ENCODE peak calls at places on chromosomes 7 and 10, in seven cellular contexts. N, Y, I, J, V, B and E are unnamed samples.

GRCh38 chr10:24952701-24953349 is 419 bp upstream of the PRTFDC1 start:
- DNase-seq in J (no peak), Y (peak), V (no peak), N (no peak), B (peak), I (no peak), E (peak)

GRCh38 chr10:122154733-122155366 is 116.2 kb upstream of the BTBD16 start:
- DNase-seq in I (no peak), Y (no peak), B (peak), N (peak), V (no peak), J (peak), E (peak)

GRCh38 chr10:88428442-88428841 is 154.7 kb downstream of the RNLS start:
- DNase-seq in V (no peak), B (peak), I (peak), Y (no peak), J (no peak), N (no peak), E (no peak)

GRCh38 chr10:35394411-35394851 is 58.1 kb downstream of the CCNY start:
- DNase-seq in V (no peak), N (no peak), J (no peak), I (no peak), B (no peak), Y (no peak), E (no peak)

GRCh38 chr7:25831901-25832411 is 320.0 kb upstream of the NFE2L3 start:
- DNase-seq in N (no peak), J (no peak), B (no peak), V (no peak), I (no peak), Y (no peak), E (no peak)

GRCh38 chr10:18140149-18140956 is at the start of gene CACNB2:
- DNase-seq in B (no peak), V (no peak), J (no peak), Y (peak), N (peak), I (peak), E (peak)

GRCh38 chr10:50832171-50832751 is 53.2 kb downstream of the A1CF start:
- DNase-seq in B (no peak), J (no peak), V (no peak), Y (no peak), I (no peak), N (no peak), E (no peak)

GRCh38 chr7:148334959-148335577 is 255.5 kb upstream of the C7orf33 start:
- DNase-seq in B (no peak), N (no peak), I (peak), V (no peak), J (no peak), Y (no peak), E (no peak)

GRCh38 chr10:7527468-7527867 is 116.6 kb upstream of the SFMBT2 start:
- DNase-seq in V (no peak), B (no peak), N (no peak), J (no peak), I (no peak), Y (no peak), E (no peak)

GRCh38 chr7:52018680-52019054 is 702.1 kb upstream of the COBL start:
- DNase-seq in V (no peak), Y (no peak), J (no peak), I (no peak), B (no peak), N (no peak), E (no peak)

GRCh38 chr10:43049081-43049551 is 27.8 kb upstream of the RET start:
- DNase-seq in Y (peak), N (peak), B (no peak), V (no peak), J (no peak), I (no peak), E (peak)

GRCh38 chr10:111077715-111078504 is 1.1 kb downstream of the ADRA2A start:
- DNase-seq in J (no peak), N (no peak), I (no peak), V (no peak), Y (no peak), B (peak), E (no peak)

GRCh38 chr10:62354941-62355340 is 19.2 kb upstream of the ZNF365 start:
- DNase-seq in V (no peak), Y (no peak), B (peak), N (no peak), I (no peak), J (no peak), E (no peak)

GRCh38 chr10:106175760-106176377 is 988.6 kb downstream of the SORCS1 start:
- DNase-seq in I (peak), V (no peak), J (no peak), B (peak), Y (no peak), N (no peak), E (no peak)

GRCh38 chr10:131983780-131984179 is 2.1 kb upstream of the BNIP3 start:
- DNase-seq in Y (no peak), V (no peak), B (peak), N (no peak), J (peak), I (peak), E (no peak)

GRCh38 chr10:73997479-73997805 is 474 bp upstream of the VCL start:
- DNase-seq in I (no peak), N (no peak), Y (no peak), B (no peak), V (no peak), J (no peak), E (no peak)